ENCODE peak calls at places on chromosomes 11 and 22, in seven cellular contexts. One of them, this sample, is unnamed.

GRCh38 chr22:50304528-50305392 is 2.7 kb downstream of the PLXNB2 start:
- DNase-seq in GM23338: no peak
- DNase-seq in HCT116: no peak
- DNase-seq in neural progenitor cell: no peak
- DNase-seq in MM.1S: no peak
- DNase-seq in PC-3: peak; percentile 66
- DNase-seq in hepatocyte: peak; percentile 48
- DNase-seq in this sample: peak; percentile 69

GRCh38 chr11:27468209-27468608 is 4.4 kb downstream of the LGR4 start:
- DNase-seq in GM23338: no peak
- DNase-seq in HCT116: no peak
- DNase-seq in neural progenitor cell: no peak
- DNase-seq in MM.1S: no peak
- DNase-seq in PC-3: peak; percentile 80
- DNase-seq in hepatocyte: peak; percentile 16
- DNase-seq in this sample: peak; percentile 95

GRCh38 chr11:126862664-126863247 is 137.8 kb downstream of the KIRREL3 start:
- DNase-seq in GM23338: peak; percentile 58
- DNase-seq in HCT116: no peak
- DNase-seq in neural progenitor cell: peak; percentile 48
- DNase-seq in MM.1S: peak; percentile 96
- DNase-seq in PC-3: no peak
- DNase-seq in hepatocyte: no peak
- DNase-seq in this sample: no peak

GRCh38 chr11:101686514-101686913 is 102.7 kb upstream of the TRPC6 start:
- DNase-seq in GM23338: no peak
- DNase-seq in HCT116: peak; percentile 3
- DNase-seq in neural progenitor cell: no peak
- DNase-seq in MM.1S: no peak
- DNase-seq in PC-3: peak; percentile 98
- DNase-seq in hepatocyte: peak; percentile 55
- DNase-seq in this sample: peak; percentile 14

GRCh38 chr11:102226702-102227101 is 90.6 kb upstream of the BIRC3 start:
- DNase-seq in GM23338: no peak
- DNase-seq in HCT116: no peak
- DNase-seq in neural progenitor cell: no peak
- DNase-seq in MM.1S: no peak
- DNase-seq in PC-3: peak; percentile 87
- DNase-seq in hepatocyte: peak; percentile 10
- DNase-seq in this sample: peak; percentile 47

GRCh38 chr11:66569076-66569475 is 670 bp upstream of the CTSF start:
- DNase-seq in GM23338: no peak
- DNase-seq in HCT116: no peak
- DNase-seq in neural progenitor cell: no peak
- DNase-seq in MM.1S: no peak
- DNase-seq in PC-3: no peak
- DNase-seq in hepatocyte: no peak
- DNase-seq in this sample: no peak

GRCh38 chr22:49958961-49959781 is 1.4 kb upstream of the PIM3 start:
- DNase-seq in GM23338: no peak
- DNase-seq in HCT116: no peak
- DNase-seq in neural progenitor cell: peak; percentile 49
- DNase-seq in MM.1S: peak; percentile 5
- DNase-seq in PC-3: no peak
- DNase-seq in hepatocyte: no peak
- DNase-seq in this sample: no peak

GRCh38 chr11:30960387-30960992 is 374.3 kb upstream of the MPPED2 start:
- DNase-seq in GM23338: peak; percentile 73
- DNase-seq in HCT116: peak; percentile 35
- DNase-seq in neural progenitor cell: peak; percentile 72
- DNase-seq in MM.1S: peak; percentile 51
- DNase-seq in PC-3: peak; percentile 42
- DNase-seq in hepatocyte: peak; percentile 70
- DNase-seq in this sample: peak; percentile 76

GRCh38 chr11:118226294-118226693 is 1.5 kb upstream of the JAML start:
- DNase-seq in GM23338: no peak
- DNase-seq in HCT116: no peak
- DNase-seq in neural progenitor cell: no peak
- DNase-seq in MM.1S: no peak
- DNase-seq in PC-3: no peak
- DNase-seq in hepatocyte: no peak
- DNase-seq in this sample: peak; percentile 12

GRCh38 chr11:2428322-2428795 is 16.0 kb downstream of the TRPM5 start:
- DNase-seq in GM23338: peak; percentile 82
- DNase-seq in HCT116: peak; percentile 52
- DNase-seq in neural progenitor cell: peak; percentile 85
- DNase-seq in MM.1S: peak; percentile 77
- DNase-seq in PC-3: peak; percentile 67
- DNase-seq in hepatocyte: peak; percentile 79
- DNase-seq in this sample: peak; percentile 65

GRCh38 chr22:17777005-17777716 is 2.9 kb upstream of the BID start:
- DNase-seq in GM23338: no peak
- DNase-seq in HCT116: no peak
- DNase-seq in neural progenitor cell: no peak
- DNase-seq in MM.1S: peak; percentile 81
- DNase-seq in PC-3: no peak
- DNase-seq in hepatocyte: no peak
- DNase-seq in this sample: no peak

GRCh38 chr11:62611705-62612365 is 740 bp downstream of the EML3 start:
- DNase-seq in GM23338: peak; percentile 52
- DNase-seq in HCT116: no peak
- DNase-seq in neural progenitor cell: peak; percentile 60
- DNase-seq in MM.1S: no peak
- DNase-seq in PC-3: peak; percentile 52
- DNase-seq in hepatocyte: peak; percentile 73
- DNase-seq in this sample: peak; percentile 87

GRCh38 chr22:45208993-45209838 is 31.5 kb downstream of the KIAA0930 start:
- DNase-seq in GM23338: peak; percentile 75
- DNase-seq in HCT116: no peak
- DNase-seq in neural progenitor cell: peak; percentile 85
- DNase-seq in MM.1S: no peak
- DNase-seq in PC-3: peak; percentile 46
- DNase-seq in hepatocyte: no peak
- DNase-seq in this sample: peak; percentile 92

GRCh38 chr22:45645526-45646414 is 25.9 kb upstream of the ATXN10 start:
- DNase-seq in GM23338: peak; percentile 87
- DNase-seq in HCT116: peak; percentile 26
- DNase-seq in neural progenitor cell: peak; percentile 86
- DNase-seq in MM.1S: peak; percentile 68
- DNase-seq in PC-3: peak; percentile 73
- DNase-seq in hepatocyte: peak; percentile 86
- DNase-seq in this sample: peak; percentile 78

GRCh38 chr11:70541176-70541575 is 142.8 kb downstream of the CTTN start:
- DNase-seq in GM23338: no peak
- DNase-seq in HCT116: no peak
- DNase-seq in neural progenitor cell: no peak
- DNase-seq in MM.1S: no peak
- DNase-seq in PC-3: no peak
- DNase-seq in hepatocyte: no peak
- DNase-seq in this sample: no peak

GRCh38 chr11:102955624-102956023 is at the start of gene MMP13:
- DNase-seq in GM23338: no peak
- DNase-seq in HCT116: no peak
- DNase-seq in neural progenitor cell: no peak
- DNase-seq in MM.1S: no peak
- DNase-seq in PC-3: peak; percentile 97
- DNase-seq in hepatocyte: no peak
- DNase-seq in this sample: no peak

GRCh38 chr11:108530426-108530825 is 32.2 kb upstream of the POGLUT3 start:
- DNase-seq in GM23338: no peak
- DNase-seq in HCT116: no peak
- DNase-seq in neural progenitor cell: no peak
- DNase-seq in MM.1S: no peak
- DNase-seq in PC-3: no peak
- DNase-seq in hepatocyte: no peak
- DNase-seq in this sample: no peak

GRCh38 chr11:20489948-20490347 is 102.4 kb downstream of the PRMT3 start:
- DNase-seq in GM23338: no peak
- DNase-seq in HCT116: no peak
- DNase-seq in neural progenitor cell: no peak
- DNase-seq in MM.1S: no peak
- DNase-seq in PC-3: no peak
- DNase-seq in hepatocyte: no peak
- DNase-seq in this sample: no peak

GRCh38 chr22:45923212-45923611 is 53.8 kb downstream of the WNT7B start:
- DNase-seq in GM23338: no peak
- DNase-seq in HCT116: no peak
- DNase-seq in neural progenitor cell: no peak
- DNase-seq in MM.1S: no peak
- DNase-seq in PC-3: no peak
- DNase-seq in hepatocyte: no peak
- DNase-seq in this sample: no peak

GRCh38 chr22:31870890-31871289 is 73.4 kb upstream of the YWHAH start:
- DNase-seq in GM23338: no peak
- DNase-seq in HCT116: no peak
- DNase-seq in neural progenitor cell: no peak
- DNase-seq in MM.1S: no peak
- DNase-seq in PC-3: peak; percentile 91
- DNase-seq in hepatocyte: peak; percentile 33
- DNase-seq in this sample: peak; percentile 81

DNA sequence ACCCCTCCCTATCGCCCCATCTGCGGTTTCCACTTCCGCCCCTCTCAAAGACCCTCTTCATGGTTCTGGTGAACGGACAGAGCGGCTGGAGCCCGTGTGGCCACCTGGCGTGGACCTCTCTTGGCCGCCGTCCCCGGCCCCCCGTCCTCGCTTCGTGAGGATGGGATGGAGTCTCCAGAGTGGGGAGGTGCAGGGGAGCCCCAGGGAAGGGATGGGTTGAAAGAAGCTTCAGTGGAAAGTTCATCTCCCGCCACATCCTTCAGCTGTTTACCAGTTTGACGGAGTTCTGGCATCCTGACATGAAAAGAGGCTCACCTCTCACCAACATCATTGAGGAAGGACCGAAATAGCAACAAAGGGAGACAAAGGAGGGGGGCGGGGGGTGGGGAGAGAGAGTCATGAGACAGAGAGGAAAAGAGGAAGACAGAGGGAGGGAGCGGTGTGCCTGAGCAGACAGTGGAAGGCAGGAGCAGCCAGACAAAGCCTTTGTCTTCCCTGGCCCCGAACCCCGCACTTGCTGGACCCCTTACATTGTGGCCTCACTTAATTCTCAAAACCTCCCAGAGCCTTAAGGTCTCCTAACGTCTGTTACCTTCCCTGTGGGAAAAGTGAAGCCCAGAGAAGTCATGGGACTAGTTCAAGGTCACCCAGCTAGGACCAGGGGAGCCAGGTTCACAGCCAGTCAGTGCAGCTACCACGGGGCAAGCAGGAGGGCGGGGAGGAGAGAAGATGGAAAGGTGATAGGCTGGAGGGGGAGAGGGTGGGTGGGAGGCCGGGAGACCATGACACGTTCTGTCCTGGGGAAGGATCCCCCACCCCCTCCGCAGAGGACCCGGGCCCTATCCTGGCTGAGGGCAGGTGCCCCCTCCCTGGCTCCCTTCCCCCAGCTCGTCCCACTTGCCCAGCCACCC is 54.9 kb downstream of the CD6 start:
- DNase-seq in GM23338: no peak
- DNase-seq in HCT116: no peak
- DNase-seq in neural progenitor cell: no peak
- DNase-seq in MM.1S: no peak
- DNase-seq in PC-3: no peak
- DNase-seq in hepatocyte: no peak
- DNase-seq in this sample: no peak
- TF ChIP-seq EZH2phosphoT487 in GM23338: no peak
- TF ChIP-seq EZH2phosphoT487 in HCT116: no peak
- TF ChIP-seq EZH2phosphoT487 in neural progenitor cell: no peak
- TF ChIP-seq EZH2phosphoT487 in MM.1S: no peak
- TF ChIP-seq EZH2phosphoT487 in PC-3: no peak
- TF ChIP-seq EZH2phosphoT487 in hepatocyte: no peak
- TF ChIP-seq EZH2phosphoT487 in this sample: no peak

DNA sequence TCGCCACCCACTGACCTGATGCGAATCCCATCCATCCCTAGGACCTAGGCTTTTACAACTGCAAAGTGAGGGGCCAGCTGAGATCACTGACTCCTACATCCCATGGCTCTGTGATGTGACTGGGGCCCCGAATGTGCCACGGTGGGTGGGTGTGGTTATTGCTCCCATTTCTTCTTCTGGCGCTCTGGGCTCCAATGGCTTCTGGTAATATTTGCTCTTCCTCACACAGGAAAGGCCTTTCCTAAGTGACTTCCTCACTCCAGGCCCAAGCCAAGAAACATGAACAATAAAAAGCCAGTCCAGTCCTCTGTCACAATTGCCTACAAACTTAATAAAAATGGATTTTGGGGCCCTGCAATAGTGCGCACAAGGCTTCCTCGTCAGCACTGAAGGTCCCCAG is 78.1 kb downstream of the GALNT18 start:
- DNase-seq in GM23338: no peak
- DNase-seq in HCT116: no peak
- DNase-seq in neural progenitor cell: no peak
- DNase-seq in MM.1S: no peak
- DNase-seq in PC-3: no peak
- DNase-seq in hepatocyte: no peak
- DNase-seq in this sample: no peak
- H3K27ac ChIP-seq in GM23338: no peak overlapping the region
- H3K27ac ChIP-seq in HCT116: no peak overlapping the region
- H3K27ac ChIP-seq in neural progenitor cell: no peak overlapping the region
- H3K27ac ChIP-seq in MM.1S: no peak overlapping the region
- H3K27ac ChIP-seq in PC-3: no peak overlapping the region
- H3K27ac ChIP-seq in hepatocyte: no peak overlapping the region
- H3K27ac ChIP-seq in this sample: no peak overlapping the region

GRCh38 chr11:32050256-32050655 is 40.6 kb upstream of the RCN1 start:
- DNase-seq in GM23338: no peak
- DNase-seq in HCT116: no peak
- DNase-seq in neural progenitor cell: no peak
- DNase-seq in MM.1S: no peak
- DNase-seq in PC-3: no peak
- DNase-seq in hepatocyte: no peak
- DNase-seq in this sample: no peak
- TF ChIP-seq EZH2 in GM23338: no peak
- TF ChIP-seq EZH2 in HCT116: no peak
- TF ChIP-seq EZH2 in neural progenitor cell: no peak
- TF ChIP-seq EZH2 in MM.1S: no peak
- TF ChIP-seq EZH2 in PC-3: no peak
- TF ChIP-seq EZH2 in hepatocyte: no peak
- TF ChIP-seq EZH2 in this sample: no peak

GRCh38 chr11:6612008-6612815 is at the start of gene TAF10:
- DNase-seq in GM23338: peak; percentile 96
- DNase-seq in HCT116: peak; percentile 75
- DNase-seq in neural progenitor cell: peak; percentile 97
- DNase-seq in MM.1S: peak; percentile 96
- DNase-seq in PC-3: peak; percentile 92
- DNase-seq in hepatocyte: peak; percentile 98
- DNase-seq in this sample: peak; percentile 98

GRCh38 chr11:6609502-6610015 is 2.5 kb downstream of the TAF10 start:
- DNase-seq in GM23338: no peak
- DNase-seq in HCT116: no peak
- DNase-seq in neural progenitor cell: no peak
- DNase-seq in MM.1S: no peak
- DNase-seq in PC-3: no peak
- DNase-seq in hepatocyte: no peak
- DNase-seq in this sample: no peak

GRCh38 chr11:6612816-6613136 is 760 bp upstream of the TAF10 start:
- DNase-seq in GM23338: peak; percentile 81
- DNase-seq in HCT116: peak; percentile 41
- DNase-seq in neural progenitor cell: peak; percentile 64
- DNase-seq in MM.1S: no peak
- DNase-seq in PC-3: no peak
- DNase-seq in hepatocyte: no peak
- DNase-seq in this sample: no peak

GRCh38 chr11:6610591-6610990 is 1.4 kb downstream of the TAF10 start:
- DNase-seq in GM23338: no peak
- DNase-seq in HCT116: no peak
- DNase-seq in neural progenitor cell: no peak
- DNase-seq in MM.1S: no peak
- DNase-seq in PC-3: no peak
- DNase-seq in hepatocyte: no peak
- DNase-seq in this sample: no peak

GRCh38 chr11:6611092-6612007 is 666 bp downstream of the TAF10 start:
- DNase-seq in GM23338: peak; percentile 38
- DNase-seq in HCT116: no peak
- DNase-seq in neural progenitor cell: peak; percentile 48
- DNase-seq in MM.1S: no peak
- DNase-seq in PC-3: no peak
- DNase-seq in hepatocyte: no peak
- DNase-seq in this sample: peak; percentile 58
- TF ChIP-seq EZH2phosphoT487 in GM23338: no peak
- TF ChIP-seq EZH2phosphoT487 in HCT116: no peak
- TF ChIP-seq EZH2phosphoT487 in neural progenitor cell: no peak
- TF ChIP-seq EZH2phosphoT487 in MM.1S: no peak
- TF ChIP-seq EZH2phosphoT487 in PC-3: no peak
- TF ChIP-seq EZH2phosphoT487 in hepatocyte: no peak
- TF ChIP-seq EZH2phosphoT487 in this sample: no peak